ENCODE peak calls at places on chromosomes 3 and 15, in seven cellular contexts. One of them, this sample, is unnamed.

GRCh38 chr15:29638011-29638410 is 184.3 kb downstream of the TJP1 start:
- DNase-seq in hypothalamus: no peak
- DNase-seq in T-helper 2 cell: no peak
- DNase-seq in RWPE2: no peak
- DNase-seq in mesothelial cell of epicardium: no peak
- DNase-seq in MCF 10A: no peak
- DNase-seq in coronary artery: no peak
- DNase-seq in this sample: no peak

GRCh38 chr3:184241141-184241446 is 7.7 kb downstream of the ALG3 start:
- DNase-seq in hypothalamus: no peak
- DNase-seq in MCF 10A: no peak
- DNase-seq in coronary artery: no peak
- DNase-seq in T-helper 2 cell: no peak
- DNase-seq in RWPE2: peak
- DNase-seq in mesothelial cell of epicardium: no peak
- DNase-seq in this sample: no peak

GRCh38 chr3:66021731-66022131 is 17.0 kb downstream of the MAGI1 start:
- DNase-seq in coronary artery: no peak
- DNase-seq in T-helper 2 cell: no peak
- DNase-seq in mesothelial cell of epicardium: no peak
- DNase-seq in hypothalamus: no peak
- DNase-seq in RWPE2: no peak
- DNase-seq in MCF 10A: peak
- DNase-seq in this sample: peak

GRCh38 chr3:50627407-50628051 is 10.6 kb downstream of the MAPKAPK3 start:
- DNase-seq in coronary artery: no peak
- DNase-seq in T-helper 2 cell: no peak
- DNase-seq in RWPE2: peak
- DNase-seq in MCF 10A: peak
- DNase-seq in mesothelial cell of epicardium: no peak
- DNase-seq in hypothalamus: no peak
- DNase-seq in this sample: peak

GRCh38 chr3:38125305-38126120 is 11.4 kb downstream of the ACAA1 start:
- DNase-seq in mesothelial cell of epicardium: no peak
- DNase-seq in T-helper 2 cell: no peak
- DNase-seq in coronary artery: no peak
- DNase-seq in hypothalamus: no peak
- DNase-seq in MCF 10A: no peak
- DNase-seq in RWPE2: peak
- DNase-seq in this sample: no peak

GRCh38 chr3:12663311-12663935 is 494 bp downstream of the RAF1 start:
- DNase-seq in RWPE2: no peak
- DNase-seq in coronary artery: peak
- DNase-seq in T-helper 2 cell: peak
- DNase-seq in hypothalamus: no peak
- DNase-seq in mesothelial cell of epicardium: peak
- DNase-seq in MCF 10A: peak
- DNase-seq in this sample: no peak

GRCh38 chr3:129559565-129560079 is 16.6 kb downstream of the H1-8 start:
- DNase-seq in RWPE2: no peak
- DNase-seq in coronary artery: no peak
- DNase-seq in T-helper 2 cell: no peak
- DNase-seq in mesothelial cell of epicardium: no peak
- DNase-seq in hypothalamus: no peak
- DNase-seq in MCF 10A: no peak
- DNase-seq in this sample: no peak

GRCh38 chr15:39312984-39313383 is 267.9 kb upstream of the THBS1 start:
- DNase-seq in RWPE2: no peak
- DNase-seq in T-helper 2 cell: no peak
- DNase-seq in coronary artery: no peak
- DNase-seq in hypothalamus: no peak
- DNase-seq in MCF 10A: peak
- DNase-seq in mesothelial cell of epicardium: no peak
- DNase-seq in this sample: no peak

GRCh38 chr3:183385698-183386590 is 42.5 kb downstream of the MCF2L2 start:
- DNase-seq in hypothalamus: no peak
- DNase-seq in coronary artery: no peak
- DNase-seq in RWPE2: no peak
- DNase-seq in MCF 10A: peak
- DNase-seq in mesothelial cell of epicardium: no peak
- DNase-seq in T-helper 2 cell: peak
- DNase-seq in this sample: no peak

GRCh38 chr15:24223739-24224138 is 451.8 kb upstream of the NPAP1 start:
- DNase-seq in mesothelial cell of epicardium: no peak
- DNase-seq in coronary artery: no peak
- DNase-seq in MCF 10A: no peak
- DNase-seq in RWPE2: no peak
- DNase-seq in hypothalamus: no peak
- DNase-seq in T-helper 2 cell: no peak
- DNase-seq in this sample: no peak

GRCh38 chr3:127763816-127764215 is 58.5 kb downstream of the MGLL start:
- DNase-seq in mesothelial cell of epicardium: no peak
- DNase-seq in RWPE2: no peak
- DNase-seq in coronary artery: no peak
- DNase-seq in MCF 10A: no peak
- DNase-seq in T-helper 2 cell: no peak
- DNase-seq in hypothalamus: no peak
- DNase-seq in this sample: no peak

GRCh38 chr15:68767833-68768232 is 52.9 kb downstream of the ANP32A start:
- DNase-seq in coronary artery: no peak
- DNase-seq in mesothelial cell of epicardium: no peak
- DNase-seq in T-helper 2 cell: no peak
- DNase-seq in MCF 10A: no peak
- DNase-seq in hypothalamus: no peak
- DNase-seq in RWPE2: no peak
- DNase-seq in this sample: no peak

GRCh38 chr15:22949074-22949547 is 31.1 kb downstream of the CYFIP1 start:
- DNase-seq in coronary artery: peak
- DNase-seq in hypothalamus: no peak
- DNase-seq in T-helper 2 cell: no peak
- DNase-seq in mesothelial cell of epicardium: no peak
- DNase-seq in MCF 10A: peak
- DNase-seq in RWPE2: peak
- DNase-seq in this sample: no peak

GRCh38 chr3:66665021-66665695 is 164.3 kb upstream of the LRIG1 start:
- DNase-seq in hypothalamus: no peak
- DNase-seq in coronary artery: no peak
- DNase-seq in mesothelial cell of epicardium: no peak
- DNase-seq in RWPE2: no peak
- DNase-seq in T-helper 2 cell: no peak
- DNase-seq in MCF 10A: no peak
- DNase-seq in this sample: no peak

GRCh38 chr3:186639778-186640472 is at the start of gene FETUB:
- DNase-seq in coronary artery: no peak
- DNase-seq in T-helper 2 cell: no peak
- DNase-seq in hypothalamus: no peak
- DNase-seq in RWPE2: no peak
- DNase-seq in MCF 10A: no peak
- DNase-seq in mesothelial cell of epicardium: no peak
- DNase-seq in this sample: no peak

GRCh38 chr3:88987786-88988185 is 119.6 kb upstream of the EPHA3 start:
- DNase-seq in RWPE2: no peak
- DNase-seq in T-helper 2 cell: no peak
- DNase-seq in hypothalamus: no peak
- DNase-seq in coronary artery: no peak
- DNase-seq in mesothelial cell of epicardium: no peak
- DNase-seq in MCF 10A: no peak
- DNase-seq in this sample: peak

GRCh38 chr3:123330441-123330991 is 118.4 kb downstream of the ADCY5 start:
- DNase-seq in mesothelial cell of epicardium: no peak
- DNase-seq in hypothalamus: no peak
- DNase-seq in MCF 10A: no peak
- DNase-seq in coronary artery: no peak
- DNase-seq in T-helper 2 cell: no peak
- DNase-seq in RWPE2: peak
- DNase-seq in this sample: no peak

GRCh38 chr15:57223345-57223744 is 153.0 kb upstream of the CGNL1 start:
- DNase-seq in T-helper 2 cell: no peak
- DNase-seq in coronary artery: no peak
- DNase-seq in MCF 10A: no peak
- DNase-seq in hypothalamus: no peak
- DNase-seq in RWPE2: no peak
- DNase-seq in mesothelial cell of epicardium: no peak
- DNase-seq in this sample: no peak

GRCh38 chr15:31605467-31605931 is 278.9 kb downstream of the KLF13 start:
- DNase-seq in mesothelial cell of epicardium: no peak
- DNase-seq in MCF 10A: peak
- DNase-seq in RWPE2: peak
- DNase-seq in T-helper 2 cell: no peak
- DNase-seq in hypothalamus: peak
- DNase-seq in coronary artery: no peak
- DNase-seq in this sample: no peak